ENCODE peak calls at places on chromosomes 11 and 22, in six cellular contexts. One of them, this sample, is unnamed.

GRCh38 chr11:43735931-43736330 is 55.4 kb downstream of the HSD17B12 start:
- DNase-seq in GM04504: peak; percentile 33
- DNase-seq in NCI-H1092: no peak
- DNase-seq in mammary epithelial cell: peak; percentile 67
- DNase-seq in COR-L47: no peak
- DNase-seq in NCI-H774: no peak
- DNase-seq in this sample: no peak

GRCh38 chr11:34929794-34930763 is 13.7 kb downstream of the PDHX start:
- DNase-seq in GM04504: no peak
- DNase-seq in NCI-H1092: no peak
- DNase-seq in NCI-H774: no peak
- DNase-seq in mammary epithelial cell: no peak
- DNase-seq in COR-L47: no peak
- DNase-seq in this sample: no peak

GRCh38 chr11:2797741-2798361 is 87.7 kb downstream of the CDKN1C start:
- DNase-seq in COR-L47: no peak
- DNase-seq in mammary epithelial cell: no peak
- DNase-seq in GM04504: no peak
- DNase-seq in NCI-H1092: no peak
- DNase-seq in NCI-H774: no peak
- DNase-seq in this sample: no peak

GRCh38 chr22:44661659-44662569 is 40.1 kb upstream of the PRR5 start:
- DNase-seq in mammary epithelial cell: no peak
- DNase-seq in COR-L47: no peak
- DNase-seq in NCI-H774: no peak
- DNase-seq in NCI-H1092: no peak
- DNase-seq in GM04504: no peak
- DNase-seq in this sample: no peak

GRCh38 chr22:23151827-23152226 is 6.5 kb downstream of the RAB36 start:
- DNase-seq in mammary epithelial cell: no peak
- DNase-seq in GM04504: no peak
- DNase-seq in NCI-H774: no peak
- DNase-seq in NCI-H1092: no peak
- DNase-seq in COR-L47: no peak
- DNase-seq in this sample: no peak

GRCh38 chr22:46620588-46621242 is 529 bp downstream of the GRAMD4 start:
- DNase-seq in NCI-H1092: no peak
- DNase-seq in NCI-H774: no peak
- DNase-seq in GM04504: no peak
- DNase-seq in mammary epithelial cell: no peak
- DNase-seq in COR-L47: no peak
- DNase-seq in this sample: no peak

GRCh38 chr11:10628506-10629236 is 60.2 kb upstream of the LYVE1 start:
- DNase-seq in GM04504: no peak
- DNase-seq in NCI-H1092: no peak
- DNase-seq in COR-L47: no peak
- DNase-seq in NCI-H774: no peak
- DNase-seq in mammary epithelial cell: no peak
- DNase-seq in this sample: no peak

GRCh38 chr22:37334859-37335818 is 52.8 kb downstream of the CYTH4 start:
- DNase-seq in COR-L47: no peak
- DNase-seq in NCI-H774: no peak
- DNase-seq in mammary epithelial cell: no peak
- DNase-seq in GM04504: no peak
- DNase-seq in NCI-H1092: no peak
- DNase-seq in this sample: no peak

GRCh38 chr11:10317281-10317755 is 12.4 kb downstream of the ADM start:
- DNase-seq in GM04504: no peak
- DNase-seq in NCI-H1092: no peak
- DNase-seq in mammary epithelial cell: no peak
- DNase-seq in COR-L47: no peak
- DNase-seq in NCI-H774: peak; percentile 60
- DNase-seq in this sample: no peak

GRCh38 chr22:36734171-36735058 is 30.9 kb upstream of the CACNG2 start:
- DNase-seq in COR-L47: no peak
- DNase-seq in NCI-H774: no peak
- DNase-seq in GM04504: peak; percentile 44
- DNase-seq in NCI-H1092: no peak
- DNase-seq in mammary epithelial cell: peak; percentile 16
- DNase-seq in this sample: no peak

GRCh38 chr11:120500414-120500936 is 11.1 kb upstream of the GRIK4 start:
- DNase-seq in NCI-H774: no peak
- DNase-seq in COR-L47: no peak
- DNase-seq in GM04504: no peak
- DNase-seq in NCI-H1092: no peak
- DNase-seq in mammary epithelial cell: no peak
- DNase-seq in this sample: no peak

GRCh38 chr11:19559746-19560145 is 152.9 kb upstream of the NAV2 start:
- DNase-seq in GM04504: no peak
- DNase-seq in NCI-H774: no peak
- DNase-seq in NCI-H1092: no peak
- DNase-seq in COR-L47: no peak
- DNase-seq in mammary epithelial cell: no peak
- DNase-seq in this sample: no peak

GRCh38 chr11:1776331-1776851 is 12.7 kb upstream of the CTSD start:
- DNase-seq in NCI-H774: no peak
- DNase-seq in NCI-H1092: no peak
- DNase-seq in GM04504: no peak
- DNase-seq in mammary epithelial cell: no peak
- DNase-seq in COR-L47: no peak
- DNase-seq in this sample: no peak

GRCh38 chr11:108906826-108907225 is 242.0 kb downstream of the DDX10 start:
- DNase-seq in NCI-H774: no peak
- DNase-seq in NCI-H1092: no peak
- DNase-seq in mammary epithelial cell: no peak
- DNase-seq in COR-L47: no peak
- DNase-seq in GM04504: no peak
- DNase-seq in this sample: no peak

GRCh38 chr11:87394924-87395323 is 357.2 kb downstream of the TMEM135 start:
- DNase-seq in NCI-H774: no peak
- DNase-seq in COR-L47: no peak
- DNase-seq in GM04504: no peak
- DNase-seq in mammary epithelial cell: no peak
- DNase-seq in NCI-H1092: no peak
- DNase-seq in this sample: peak; percentile 14

GRCh38 chr11:12432507-12432906 is 55.1 kb downstream of the PARVA start:
- DNase-seq in NCI-H1092: no peak
- DNase-seq in NCI-H774: no peak
- DNase-seq in GM04504: no peak
- DNase-seq in COR-L47: no peak
- DNase-seq in mammary epithelial cell: no peak
- DNase-seq in this sample: no peak

GRCh38 chr11:47248304-47248663 is 330 bp downstream of the ACP2 start:
- DNase-seq in COR-L47: no peak
- DNase-seq in mammary epithelial cell: peak; percentile 45
- DNase-seq in NCI-H774: no peak
- DNase-seq in NCI-H1092: no peak
- DNase-seq in GM04504: no peak
- DNase-seq in this sample: no peak

GRCh38 chr22:37965940-37966664 is 12.6 kb downstream of the POLR2F start:
- DNase-seq in COR-L47: no peak
- DNase-seq in GM04504: no peak
- DNase-seq in NCI-H774: no peak
- DNase-seq in mammary epithelial cell: peak; percentile 17
- DNase-seq in NCI-H1092: no peak
- DNase-seq in this sample: no peak

GRCh38 chr11:20488352-20488751 is 100.8 kb downstream of the PRMT3 start:
- DNase-seq in GM04504: no peak
- DNase-seq in mammary epithelial cell: no peak
- DNase-seq in NCI-H774: peak; percentile 69
- DNase-seq in COR-L47: peak; percentile 77
- DNase-seq in NCI-H1092: peak; percentile 87
- DNase-seq in this sample: no peak

GRCh38 chr22:42676059-42676607 is 26.9 kb upstream of the CYB5R3 start:
- DNase-seq in NCI-H774: no peak
- DNase-seq in mammary epithelial cell: peak; percentile 30
- DNase-seq in GM04504: peak; percentile 58
- DNase-seq in COR-L47: no peak
- DNase-seq in NCI-H1092: no peak
- DNase-seq in this sample: no peak